ENCODE peak calls at places on chromosomes 6 and 20, in seven cellular contexts. M, H, W, V, L, F and D are unnamed samples.

GRCh38 chr6:135575629-135576028 is 78.1 kb upstream of the AHI1 start:
- DNase-seq in W (no peak), F (no peak), H (no peak), L (no peak), V (no peak), M (no peak), D (no peak)

GRCh38 chr6:55758156-55758942 is 117.0 kb downstream of the BMP5 start:
- DNase-seq in M (no peak), F (no peak), L (peak), V (no peak), H (peak), W (no peak), D (peak)

GRCh38 chr6:132887204-132887603 is 72.8 kb downstream of the RPS12 start:
- DNase-seq in F (no peak), L (no peak), M (no peak), H (peak), W (no peak), V (no peak), D (no peak)

GRCh38 chr20:19609642-19610223 is 148.3 kb upstream of the RIN2 start:
- DNase-seq in M (no peak), H (no peak), L (no peak), V (no peak), F (no peak), W (no peak), D (peak)

GRCh38 chr6:156984178-156984738 is 207.1 kb downstream of the ARID1B start:
- DNase-seq in H (no peak), V (no peak), L (no peak), W (no peak), M (no peak), F (no peak), D (no peak)

GRCh38 chr6:158991017-158991723 is 8.8 kb downstream of the RSPH3 start:
- DNase-seq in M (no peak), L (no peak), H (no peak), V (no peak), W (peak), F (no peak), D (no peak)

GRCh38 chr6:53527249-53527765 is 17.6 kb downstream of the GCLC start:
- DNase-seq in H (no peak), M (no peak), W (no peak), L (no peak), V (no peak), F (no peak), D (no peak)

GRCh38 chr6:137728386-137729349 is 138.4 kb upstream of the TNFAIP3 start:
- DNase-seq in V (no peak), L (peak), W (no peak), F (no peak), M (no peak), H (peak), D (peak)

GRCh38 chr6:4466260-4466659 is 309.9 kb upstream of the CDYL start:
- DNase-seq in H (peak), W (no peak), L (no peak), F (no peak), M (no peak), V (no peak), D (peak)

GRCh38 chr20:62097881-62098407 is 24.3 kb upstream of the LSM14B start:
- DNase-seq in W (no peak), L (no peak), H (no peak), M (no peak), F (no peak), V (no peak), D (no peak)